ENCODE peak calls at places on chromosomes 1 and 21, in eight cellular contexts. H, D, R, P, N, K, C and U are unnamed samples.
A peak's percentile ranks its signal among the peaks of the same experiment; 100 is the strongest.

GRCh38 chr21:22019766-22020165 is 1021.6 kb downstream of the NCAM2 start:
- DNase-seq in H (no peak), D (no peak), K (no peak), R (no peak), C (no peak), P (no peak), N (no peak), U (no peak)

GRCh38 chr1:211885746-211886522 is 55.4 kb upstream of the LPGAT1 start:
- DNase-seq in K (no peak), D (no peak), H (no peak), R (no peak), P (no peak), N (peak; percentile 87), C (no peak), U (no peak)

GRCh38 chr1:12276225-12276624 is 46.4 kb downstream of the VPS13D start:
- DNase-seq in D (no peak), N (peak; percentile 32), P (no peak), C (no peak), H (no peak), R (no peak), K (no peak), U (peak; percentile 34)

GRCh38 chr1:6423321-6423999 is 1.1 kb upstream of the ESPN start:
- DNase-seq in P (no peak), K (peak; percentile 55), C (peak; percentile 74), D (no peak), N (no peak), R (peak; percentile 76), H (peak; percentile 93), U (peak; percentile 64)

GRCh38 chr1:20634594-20635084 is 1.4 kb downstream of the PINK1 start:
- DNase-seq in D (peak; percentile 2), N (peak; percentile 20), C (peak; percentile 26), R (no peak), H (peak; percentile 91), K (no peak), P (no peak), U (peak; percentile 56)

GRCh38 chr1:95744731-95745130 is 510.7 kb downstream of the RWDD3 start:
- DNase-seq in P (no peak), K (no peak), D (no peak), R (no peak), H (peak; percentile 61), N (no peak), C (no peak), U (no peak)

GRCh38 chr1:147717051-147717705 is 43.2 kb downstream of the GJA5 start:
- DNase-seq in H (peak; percentile 21), R (no peak), N (peak; percentile 87), C (no peak), K (no peak), D (no peak), P (no peak), U (no peak)

GRCh38 chr1:113035086-113035485 is 37.9 kb upstream of the LRIG2 start:
- DNase-seq in P (no peak), D (no peak), H (no peak), K (no peak), R (no peak), C (no peak), N (no peak), U (no peak)

GRCh38 chr1:109299087-109299983 is 7.5 kb downstream of the MYBPHL start:
- DNase-seq in H (no peak), D (no peak), R (no peak), N (peak; percentile 98), P (peak; percentile 83), K (no peak), C (no peak), U (no peak)

GRCh38 chr1:38561699-38562098 is 297.9 kb downstream of the RRAGC start:
- DNase-seq in D (no peak), P (no peak), N (no peak), H (no peak), R (no peak), K (no peak), C (no peak), U (no peak)

GRCh38 chr1:203124011-203124410 is 3.5 kb upstream of the ADORA1 start:
- DNase-seq in N (no peak), R (no peak), H (no peak), K (no peak), C (no peak), D (no peak), P (no peak), U (no peak)

GRCh38 chr1:64915381-64916274 is 50.7 kb downstream of the JAK1 start:
- DNase-seq in N (peak; percentile 93), P (no peak), D (no peak), H (no peak), C (no peak), R (no peak), K (no peak), U (no peak)

GRCh38 chr1:113396585-113396984 is 6.3 kb downstream of the MAGI3 start:
- DNase-seq in R (no peak), K (no peak), H (peak; percentile 35), P (no peak), C (no peak), N (no peak), D (no peak), U (no peak)

GRCh38 chr1:21278898-21279819 is 11.1 kb downstream of the ECE1 start:
- DNase-seq in R (no peak), N (no peak), P (no peak), D (no peak), H (no peak), C (no peak), K (no peak), U (no peak)

GRCh38 chr1:66206563-66207154 is 327.3 kb upstream of the SGIP1 start:
- DNase-seq in N (no peak), K (no peak), C (no peak), R (no peak), H (no peak), D (no peak), P (no peak), U (no peak)

GRCh38 chr21:37006521-37007291 is at the start of gene RIPPLY3:
- DNase-seq in N (no peak), P (no peak), R (no peak), H (peak; percentile 12), K (no peak), C (peak; percentile 28), D (no peak), U (no peak)

GRCh38 chr1:30749691-30750583 is 7.6 kb downstream of the LAPTM5 start:
- DNase-seq in R (peak; percentile 59), D (no peak), H (no peak), N (no peak), P (no peak), C (peak; percentile 71), K (no peak), U (no peak)

GRCh38 chr1:228546541-228547463 is 59.6 kb downstream of the RNF187 start:
- DNase-seq in D (no peak), R (no peak), H (no peak), K (no peak), C (no peak), P (no peak), N (no peak), U (peak; percentile 25)

GRCh38 chr1:69172003-69173000 is 395.4 kb upstream of the LRRC7 start:
- DNase-seq in D (no peak), K (no peak), C (no peak), H (no peak), N (no peak), R (no peak), P (no peak), U (no peak)

GRCh38 chr1:185627136-185627535 is 107.1 kb upstream of the HMCN1 start:
- DNase-seq in N (no peak), K (no peak), P (no peak), C (no peak), H (no peak), R (no peak), D (no peak), U (no peak)

GRCh38 chr1:53328490-53329182 is 766 bp upstream of the LRP8 start:
- DNase-seq in N (no peak), P (no peak), H (no peak), R (no peak), D (no peak), C (peak; percentile 38), K (no peak), U (no peak)

GRCh38 chr1:58779837-58780585 is 3.8 kb downstream of the JUN start:
- DNase-seq in R (no peak), D (no peak), H (peak; percentile 96), K (no peak), N (peak; percentile 33), P (no peak), C (no peak), U (peak; percentile 50)